ENCODE peak calls at places on chromosomes 1 and 21, in seven cellular contexts. One of them, this sample, is unnamed.
A peak's percentile ranks its signal among the peaks of the same experiment; 100 is the strongest.

GRCh38 chr21:15063081-15063820 is 1.5 kb downstream of the NRIP1 start:
- DNase-seq in pancreas: no peak
- DNase-seq in CD8-positive, alpha-beta T cell: no peak
- DNase-seq in stomach: no peak
- DNase-seq in tibial artery: no peak
- DNase-seq in body of pancreas: peak; percentile 6
- DNase-seq in IMR-90: peak; percentile 18
- DNase-seq in this sample: no peak

GRCh38 chr21:14646893-14647292 is 100.8 kb upstream of the SAMSN1 start:
- DNase-seq in tibial artery: no peak
- DNase-seq in pancreas: no peak
- DNase-seq in body of pancreas: no peak
- DNase-seq in IMR-90: no peak
- DNase-seq in CD8-positive, alpha-beta T cell: no peak
- DNase-seq in stomach: no peak
- DNase-seq in this sample: no peak

GRCh38 chr1:2480986-2481364 is 4.9 kb downstream of the PLCH2 start:
- DNase-seq in CD8-positive, alpha-beta T cell: no peak
- DNase-seq in IMR-90: no peak
- DNase-seq in tibial artery: no peak
- DNase-seq in body of pancreas: no peak
- DNase-seq in stomach: peak; percentile 60
- DNase-seq in pancreas: no peak
- DNase-seq in this sample: no peak

GRCh38 chr1:228530951-228531731 is 44.0 kb downstream of the RNF187 start:
- DNase-seq in IMR-90: no peak
- DNase-seq in stomach: no peak
- DNase-seq in tibial artery: no peak
- DNase-seq in body of pancreas: no peak
- DNase-seq in pancreas: no peak
- DNase-seq in CD8-positive, alpha-beta T cell: no peak
- DNase-seq in this sample: no peak

GRCh38 chr1:86765073-86765472 is 60.7 kb downstream of the SH3GLB1 start:
- DNase-seq in tibial artery: no peak
- DNase-seq in stomach: no peak
- DNase-seq in CD8-positive, alpha-beta T cell: no peak
- DNase-seq in pancreas: no peak
- DNase-seq in IMR-90: no peak
- DNase-seq in body of pancreas: no peak
- DNase-seq in this sample: no peak

GRCh38 chr1:27609618-27610240 is 5.8 kb upstream of the AHDC1 start:
- DNase-seq in CD8-positive, alpha-beta T cell: no peak
- DNase-seq in pancreas: no peak
- DNase-seq in stomach: no peak
- DNase-seq in tibial artery: no peak
- DNase-seq in body of pancreas: no peak
- DNase-seq in IMR-90: no peak
- DNase-seq in this sample: no peak

GRCh38 chr1:85452859-85453430 is 12.0 kb downstream of the DDAH1 start:
- DNase-seq in stomach: no peak
- DNase-seq in body of pancreas: no peak
- DNase-seq in tibial artery: no peak
- DNase-seq in CD8-positive, alpha-beta T cell: no peak
- DNase-seq in pancreas: no peak
- DNase-seq in IMR-90: no peak
- DNase-seq in this sample: no peak

GRCh38 chr21:43890042-43890441 is 25.0 kb downstream of the AGPAT3 start:
- DNase-seq in CD8-positive, alpha-beta T cell: no peak
- DNase-seq in stomach: no peak
- DNase-seq in pancreas: no peak
- DNase-seq in IMR-90: no peak
- DNase-seq in tibial artery: no peak
- DNase-seq in body of pancreas: no peak
- DNase-seq in this sample: peak; percentile 3

GRCh38 chr1:25111706-25112105 is 120.6 kb downstream of the SYF2 start:
- DNase-seq in tibial artery: no peak
- DNase-seq in CD8-positive, alpha-beta T cell: no peak
- DNase-seq in body of pancreas: no peak
- DNase-seq in pancreas: no peak
- DNase-seq in IMR-90: no peak
- DNase-seq in stomach: no peak
- DNase-seq in this sample: no peak

GRCh38 chr1:1237874-1238701 is 6.1 kb downstream of the B3GALT6 start:
- DNase-seq in pancreas: no peak
- DNase-seq in CD8-positive, alpha-beta T cell: no peak
- DNase-seq in tibial artery: no peak
- DNase-seq in body of pancreas: peak; percentile 32
- DNase-seq in IMR-90: no peak
- DNase-seq in stomach: no peak
- DNase-seq in this sample: no peak

GRCh38 chr1:53249706-53250105 is 11.4 kb upstream of the MAGOH start:
- DNase-seq in tibial artery: no peak
- DNase-seq in body of pancreas: peak; percentile 42
- DNase-seq in pancreas: peak; percentile 18
- DNase-seq in CD8-positive, alpha-beta T cell: no peak
- DNase-seq in stomach: no peak
- DNase-seq in IMR-90: no peak
- DNase-seq in this sample: no peak

GRCh38 chr21:16418663-16419062 is 688.9 kb downstream of the USP25 start:
- DNase-seq in body of pancreas: no peak
- DNase-seq in stomach: no peak
- DNase-seq in pancreas: no peak
- DNase-seq in tibial artery: no peak
- DNase-seq in CD8-positive, alpha-beta T cell: no peak
- DNase-seq in IMR-90: no peak
- DNase-seq in this sample: no peak

GRCh38 chr1:150575518-150576366 is 3.7 kb downstream of the MCL1 start:
- DNase-seq in CD8-positive, alpha-beta T cell: no peak
- DNase-seq in stomach: no peak
- DNase-seq in tibial artery: no peak
- DNase-seq in pancreas: no peak
- DNase-seq in body of pancreas: no peak
- DNase-seq in IMR-90: peak; percentile 23
- DNase-seq in this sample: no peak

GRCh38 chr1:90000934-90001676 is 6.2 kb downstream of the ZNF326 start:
- DNase-seq in pancreas: no peak
- DNase-seq in IMR-90: no peak
- DNase-seq in CD8-positive, alpha-beta T cell: no peak
- DNase-seq in body of pancreas: no peak
- DNase-seq in tibial artery: no peak
- DNase-seq in stomach: no peak
- DNase-seq in this sample: no peak

GRCh38 chr1:222821239-222821638 is 6.4 kb downstream of the DISP1 start:
- DNase-seq in pancreas: no peak
- DNase-seq in tibial artery: no peak
- DNase-seq in IMR-90: peak; percentile 15
- DNase-seq in stomach: no peak
- DNase-seq in body of pancreas: no peak
- DNase-seq in CD8-positive, alpha-beta T cell: no peak
- DNase-seq in this sample: no peak

GRCh38 chr1:14778882-14779594 is 180.6 kb downstream of the KAZN start:
- DNase-seq in body of pancreas: peak; percentile 47
- DNase-seq in IMR-90: peak; percentile 15
- DNase-seq in CD8-positive, alpha-beta T cell: no peak
- DNase-seq in stomach: peak; percentile 64
- DNase-seq in tibial artery: no peak
- DNase-seq in pancreas: peak; percentile 27
- DNase-seq in this sample: no peak

GRCh38 chr1:168932539-168932938 is 174.0 kb upstream of the ATP1B1 start:
- DNase-seq in CD8-positive, alpha-beta T cell: no peak
- DNase-seq in stomach: no peak
- DNase-seq in body of pancreas: no peak
- DNase-seq in pancreas: no peak
- DNase-seq in IMR-90: peak; percentile 31
- DNase-seq in tibial artery: no peak
- DNase-seq in this sample: no peak

GRCh38 chr1:243490748-243491686 is 235.2 kb downstream of the SDCCAG8 start:
- DNase-seq in IMR-90: peak; percentile 77
- DNase-seq in CD8-positive, alpha-beta T cell: no peak
- DNase-seq in stomach: no peak
- DNase-seq in tibial artery: no peak
- DNase-seq in body of pancreas: peak; percentile 28
- DNase-seq in pancreas: no peak
- DNase-seq in this sample: no peak

GRCh38 chr21:37266515-37267221 is 466 bp downstream of the VPS26C start:
- DNase-seq in IMR-90: peak; percentile 42
- DNase-seq in pancreas: peak; percentile 67
- DNase-seq in stomach: peak; percentile 60
- DNase-seq in body of pancreas: no peak
- DNase-seq in CD8-positive, alpha-beta T cell: no peak
- DNase-seq in tibial artery: peak; percentile 40
- DNase-seq in this sample: peak; percentile 79

GRCh38 chr1:183550915-183551314 is 39.3 kb downstream of the NCF2 start:
- DNase-seq in body of pancreas: no peak
- DNase-seq in tibial artery: no peak
- DNase-seq in stomach: no peak
- DNase-seq in pancreas: no peak
- DNase-seq in IMR-90: no peak
- DNase-seq in CD8-positive, alpha-beta T cell: no peak
- DNase-seq in this sample: no peak
- H3K36me3 ChIP-seq in body of pancreas: peaks cover 19% of the 10 kb centered on the region
- H3K36me3 ChIP-seq in tibial artery: peaks cover 61% of the 10 kb centered on the region
- H3K36me3 ChIP-seq in stomach: peaks cover 98% of the 10 kb centered on the region
- H3K36me3 ChIP-seq in pancreas: peaks cover 29% of the 10 kb centered on the region
- H3K36me3 ChIP-seq in IMR-90: peaks cover 32% of the 10 kb centered on the region
- H3K36me3 ChIP-seq in CD8-positive, alpha-beta T cell: peaks cover 57% of the 10 kb centered on the region
- H3K36me3 ChIP-seq in this sample: peaks cover 77% of the 10 kb centered on the region

GRCh38 chr1:29364101-29364678 is 127.9 kb downstream of the PTPRU start:
- DNase-seq in body of pancreas: no peak
- DNase-seq in CD8-positive, alpha-beta T cell: no peak
- DNase-seq in tibial artery: no peak
- DNase-seq in stomach: no peak
- DNase-seq in pancreas: no peak
- DNase-seq in IMR-90: no peak
- DNase-seq in this sample: no peak
- H3K27ac ChIP-seq in body of pancreas: no peak overlapping the region
- H3K27ac ChIP-seq in CD8-positive, alpha-beta T cell: no peak overlapping the region
- H3K27ac ChIP-seq in tibial artery: no peak overlapping the region
- H3K27ac ChIP-seq in stomach: no peak overlapping the region
- H3K27ac ChIP-seq in pancreas: no peak overlapping the region
- H3K27ac ChIP-seq in IMR-90: no peak overlapping the region
- H3K27ac ChIP-seq in this sample: no peak overlapping the region

DNA sequence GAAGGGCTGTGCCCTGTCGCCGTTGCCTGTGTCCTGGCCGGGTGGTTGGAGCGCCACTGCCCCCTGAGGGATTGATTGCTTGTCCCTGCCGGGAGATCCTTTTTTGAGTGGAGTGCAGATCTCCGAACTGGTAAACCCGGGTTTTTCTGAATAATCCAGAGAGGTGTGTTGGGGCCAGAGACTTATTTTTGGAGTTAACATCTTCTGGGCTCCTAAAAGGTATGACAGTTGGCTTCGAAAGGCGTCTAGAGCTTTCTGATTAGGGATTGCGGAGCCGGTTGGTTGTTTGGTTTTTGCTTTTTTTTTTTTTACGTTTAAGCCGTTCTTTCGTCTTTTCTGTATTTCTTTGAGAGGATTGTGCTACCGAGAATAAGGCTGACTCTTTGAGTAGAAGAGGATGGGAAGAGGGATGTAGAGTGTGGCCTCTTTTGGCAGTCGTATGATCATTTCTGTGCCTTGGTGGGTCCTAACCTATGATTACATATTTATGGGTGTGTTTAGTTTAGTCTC is 756 bp downstream of the RLF start:
- DNase-seq in pancreas: no peak
- DNase-seq in CD8-positive, alpha-beta T cell: no peak
- DNase-seq in IMR-90: peak; percentile 4
- DNase-seq in body of pancreas: no peak
- DNase-seq in tibial artery: peak; percentile 52
- DNase-seq in stomach: no peak
- DNase-seq in this sample: no peak
- TF ChIP-seq CTCF in pancreas: no peak
- TF ChIP-seq CTCF in CD8-positive, alpha-beta T cell: no peak
- TF ChIP-seq CTCF in IMR-90: no peak
- TF ChIP-seq CTCF in body of pancreas: no peak
- TF ChIP-seq CTCF in tibial artery: no peak
- TF ChIP-seq CTCF in stomach: no peak
- TF ChIP-seq CTCF in this sample: no peak

GRCh38 chr1:224387943-224388342 is 31.3 kb downstream of the CNIH4 start:
- DNase-seq in pancreas: no peak
- DNase-seq in IMR-90: no peak
- DNase-seq in body of pancreas: no peak
- DNase-seq in tibial artery: no peak
- DNase-seq in stomach: no peak
- DNase-seq in CD8-positive, alpha-beta T cell: no peak
- DNase-seq in this sample: no peak

GRCh38 chr1:224381880-224382548 is 25.3 kb downstream of the CNIH4 start:
- DNase-seq in pancreas: no peak
- DNase-seq in CD8-positive, alpha-beta T cell: no peak
- DNase-seq in IMR-90: no peak
- DNase-seq in body of pancreas: no peak
- DNase-seq in tibial artery: no peak
- DNase-seq in stomach: no peak
- DNase-seq in this sample: no peak

GRCh38 chr1:224392411-224393249 is 36.0 kb downstream of the CNIH4 start:
- DNase-seq in IMR-90: peak; percentile 70
- DNase-seq in stomach: no peak
- DNase-seq in pancreas: no peak
- DNase-seq in body of pancreas: no peak
- DNase-seq in tibial artery: no peak
- DNase-seq in CD8-positive, alpha-beta T cell: no peak
- DNase-seq in this sample: no peak

GRCh38 chr1:224390517-224390916 is 33.8 kb downstream of the CNIH4 start:
- DNase-seq in stomach: no peak
- DNase-seq in CD8-positive, alpha-beta T cell: no peak
- DNase-seq in pancreas: no peak
- DNase-seq in tibial artery: no peak
- DNase-seq in body of pancreas: no peak
- DNase-seq in IMR-90: no peak
- DNase-seq in this sample: no peak

DNA sequence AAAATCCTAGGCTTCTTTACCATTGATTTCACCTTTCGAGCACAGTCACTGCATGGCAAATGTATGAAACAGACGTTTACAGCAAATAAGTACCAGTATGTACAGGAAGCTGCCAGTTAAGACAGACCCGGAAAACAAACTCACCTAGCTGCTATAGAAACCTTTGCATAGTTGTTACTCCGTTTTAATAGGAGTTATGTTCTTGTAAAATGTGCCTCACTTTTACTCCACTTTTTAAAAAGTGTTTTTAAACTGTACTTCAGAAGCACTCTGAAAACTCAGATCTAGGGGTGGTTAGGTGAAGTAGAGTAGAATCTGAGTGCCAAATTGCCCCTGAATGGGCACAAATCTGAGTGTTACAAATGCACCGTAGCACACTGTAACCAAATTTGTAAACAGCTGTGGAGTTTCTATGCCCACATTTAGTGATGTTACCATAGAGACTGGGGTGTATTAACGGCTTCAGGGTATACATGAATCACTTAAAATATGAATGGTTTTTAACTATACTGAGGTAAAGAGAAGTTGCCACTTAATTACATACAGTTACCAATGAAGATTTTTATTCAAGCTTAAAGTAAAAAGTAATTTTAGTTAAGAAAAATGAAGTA is 30.7 kb downstream of the CNIH4 start:
- DNase-seq in IMR-90: no peak
- DNase-seq in pancreas: no peak
- DNase-seq in body of pancreas: no peak
- DNase-seq in stomach: no peak
- DNase-seq in CD8-positive, alpha-beta T cell: no peak
- DNase-seq in tibial artery: no peak
- DNase-seq in this sample: no peak
- H3K36me3 ChIP-seq in IMR-90: peaks cover 30% of the 10 kb centered on the region
- H3K36me3 ChIP-seq in pancreas: peaks cover 8% of the 10 kb centered on the region
- H3K36me3 ChIP-seq in body of pancreas: peaks cover 8% of the 10 kb centered on the region
- H3K36me3 ChIP-seq in stomach: peaks cover 75% of the 10 kb centered on the region
- H3K36me3 ChIP-seq in CD8-positive, alpha-beta T cell: peaks cover 29% of the 10 kb centered on the region
- H3K36me3 ChIP-seq in tibial artery: peaks cover 47% of the 10 kb centered on the region
- H3K36me3 ChIP-seq in this sample: peaks cover 23% of the 10 kb centered on the region

This sample was measured in RWPE2.